ENCODE peak calls at places on chromosomes 6 and 20, in nine cellular contexts. N is activated CD8-positive, alpha-beta T cell treated with anti-CD3 and anti-CD28 coated beads for 36 hours; W is activated CD8-positive, alpha-beta memory T cell treated with anti-CD3 and anti-CD28 coated beads, Interleukin-2, amount 10 ng/mL, durations not matched to agents 7 days and 5 days; L is psoas muscle; Y is DND-41; U is Right ventricle myocardium superior; R is T-cell; C is sciatic nerve; A is natural killer cell treated with Interleukin-12 subunit alpha and Interleukin-12 subunit beta and Interleukin-15 and Interleukin-18, amount 100 ng/mL, for 72 hours. J is an unnamed sample.
A peak's percentile ranks its signal among the peaks of the same experiment; 100 is the strongest.

GRCh38 chr6:119308048-119308570 is 41.5 kb downstream of the MAN1A1 start:
- ATAC-seq in L (no peak), R (no peak), U (peak; percentile 27), A (no peak), W (no peak), C (peak; percentile 79), Y (peak; percentile 58), N (no peak), J (no peak)

GRCh38 chr6:146913842-146914562 is 290.2 kb upstream of the STXBP5 start:
- ATAC-seq in L (peak; percentile 82), A (no peak), R (no peak), C (peak; percentile 93), Y (no peak), N (peak; percentile 27), U (peak; percentile 88), W (no peak), J (peak; percentile 55)

GRCh38 chr6:32947552-32948465 is 5.1 kb downstream of the HLA-DMA start:
- ATAC-seq in R (no peak), W (no peak), L (peak; percentile 37), A (no peak), C (no peak), Y (no peak), U (no peak), N (no peak), J (no peak)

GRCh38 chr6:81944661-81945060 is 192.2 kb upstream of the TENT5A start:
- ATAC-seq in Y (no peak), A (no peak), R (no peak), W (no peak), C (no peak), L (no peak), N (no peak), U (no peak), J (no peak)

GRCh38 chr6:1949533-1949932 is 295.9 kb downstream of the GMDS start:
- ATAC-seq in Y (no peak), U (no peak), L (no peak), A (no peak), R (no peak), C (no peak), N (no peak), W (no peak), J (no peak)

GRCh38 chr20:57672164-57672563 is 37.7 kb downstream of the PMEPA1 start:
- ATAC-seq in L (peak; percentile 39), U (peak; percentile 75), A (no peak), C (peak; percentile 41), R (peak; percentile 61), Y (no peak), W (no peak), N (no peak), J (no peak)

GRCh38 chr6:105431226-105431625 is 28.3 kb upstream of the PREP start:
- ATAC-seq in R (no peak), L (no peak), W (peak; percentile 45), A (no peak), C (no peak), N (no peak), Y (peak; percentile 63), U (no peak), J (no peak)

GRCh38 chr20:5491463-5491862 is 174.7 kb upstream of the PROKR2 start:
- ATAC-seq in R (no peak), N (no peak), A (no peak), U (no peak), W (no peak), C (no peak), L (no peak), Y (no peak), J (no peak)

GRCh38 chr6:137216106-137216505 is 3.1 kb downstream of the IFNGR1 start:
- ATAC-seq in R (no peak), N (no peak), W (no peak), U (no peak), C (no peak), A (no peak), Y (no peak), L (no peak), J (no peak)

GRCh38 chr6:26152226-26153101 is 65.2 kb downstream of the HFE start:
- ATAC-seq in W (no peak), N (no peak), L (no peak), U (no peak), C (no peak), A (no peak), Y (no peak), R (no peak), J (no peak)

GRCh38 chr6:136066005-136066404 is 184.1 kb downstream of the MTFR2 start:
- ATAC-seq in U (no peak), N (no peak), C (no peak), L (peak; percentile 30), A (no peak), Y (no peak), W (no peak), R (no peak), J (no peak)

GRCh38 chr20:48404598-48404997 is 423.2 kb downstream of the PREX1 start:
- ATAC-seq in Y (no peak), A (no peak), C (no peak), R (no peak), N (peak; percentile 48), U (no peak), L (no peak), W (no peak), J (no peak)

GRCh38 chr6:125182237-125183018 is 28.9 kb downstream of the TPD52L1 start:
- ATAC-seq in U (no peak), L (peak; percentile 13), N (no peak), A (no peak), Y (no peak), C (no peak), R (no peak), W (no peak), J (no peak)

GRCh38 chr6:1201547-1202200 is 110.2 kb upstream of the FOXQ1 start:
- ATAC-seq in R (no peak), L (no peak), Y (peak; percentile 19), U (no peak), A (peak; percentile 4), C (no peak), N (peak; percentile 68), W (no peak), J (peak; percentile 11)

GRCh38 chr6:129338683-129339082 is 371.3 kb downstream of the ARHGAP18 start:
- ATAC-seq in W (no peak), N (no peak), Y (no peak), L (no peak), U (no peak), R (no peak), C (no peak), A (no peak), J (peak; percentile 18)

GRCh38 chr20:33667245-33668086 is 723 bp downstream of the ACTL10 start:
- ATAC-seq in R (peak; percentile 22), U (peak; percentile 21), L (peak; percentile 78), N (peak; percentile 10), A (peak; percentile 76), Y (no peak), W (peak; percentile 16), C (peak; percentile 2), J (peak; percentile 27)

GRCh38 chr6:87110639-87111038 is 15.7 kb upstream of the CGA start:
- ATAC-seq in L (no peak), N (no peak), C (no peak), W (no peak), R (no peak), Y (no peak), A (no peak), U (no peak), J (no peak)